ENCODE peak calls at places on chromosomes 3 and 15, in six cellular contexts. V is A549, M is HepG2, H is GM12878, F is IMR-90, C is K562. B is an unnamed sample.

GRCh38 chr3:179148446-179149238 is 485 bp downstream of the PIK3CA start:
- DNase-seq in M (peak; percentile 7), H (no peak), V (peak; percentile 18), F (peak; percentile 28), C (peak; percentile 62), B (peak; percentile 19)

GRCh38 chr3:176430244-176430893 is 766.9 kb downstream of the TBL1XR1 start:
- DNase-seq in H (no peak), F (peak; percentile 76), M (peak; percentile 8), V (peak; percentile 29), C (peak; percentile 11), B (peak; percentile 31)

GRCh38 chr3:72492240-72492639 is 356.0 kb downstream of the SHQ1 start:
- DNase-seq in H (no peak), F (peak; percentile 92), M (no peak), V (no peak), C (no peak), B (no peak)

GRCh38 chr3:29484633-29485032 is 203.8 kb downstream of the RBMS3 start:
- DNase-seq in C (no peak), H (no peak), F (no peak), V (no peak), M (no peak), B (no peak)

GRCh38 chr3:85576091-85576690 is 617.4 kb downstream of the CADM2 start:
- DNase-seq in V (peak; percentile 69), F (peak; percentile 55), C (peak; percentile 72), H (no peak), M (peak; percentile 44), B (peak; percentile 49)

GRCh38 chr15:84859143-84859542 is 25.3 kb upstream of the SLC28A1 start:
- DNase-seq in V (no peak), C (no peak), H (no peak), M (no peak), F (no peak), B (no peak)

GRCh38 chr15:92781925-92782453 is 118.1 kb upstream of the CHD2 start:
- DNase-seq in H (no peak), C (no peak), V (no peak), M (no peak), F (no peak), B (no peak)

GRCh38 chr3:172595648-172596393 is 72.6 kb upstream of the TNFSF10 start:
- DNase-seq in M (peak; percentile 63), V (peak; percentile 46), C (peak; percentile 61), H (peak; percentile 60), F (peak; percentile 40), B (peak; percentile 54)

GRCh38 chr3:14555835-14556234 is 15.7 kb upstream of the GRIP2 start:
- DNase-seq in V (no peak), M (no peak), H (no peak), C (no peak), F (no peak), B (no peak)

GRCh38 chr15:96411056-96412031 is 80.8 kb downstream of the NR2F2 start:
- DNase-seq in C (no peak), M (no peak), F (no peak), H (no peak), V (no peak), B (no peak)

GRCh38 chr15:85761635-85762034 is 33.1 kb downstream of the KLHL25 start:
- DNase-seq in F (peak; percentile 67), H (no peak), M (no peak), C (no peak), V (no peak), B (no peak)

GRCh38 chr3:127590282-127590592 is 296 bp downstream of the TPRA1 start:
- DNase-seq in F (no peak), M (no peak), C (no peak), V (no peak), H (no peak), B (no peak)

GRCh38 chr3:102230057-102230456 is 204.8 kb upstream of the ZPLD1 start:
- DNase-seq in C (no peak), F (no peak), H (no peak), V (no peak), M (no peak), B (no peak)

GRCh38 chr3:71356272-71356671 is 227.3 kb downstream of the FOXP1 start:
- DNase-seq in H (no peak), F (no peak), C (no peak), M (no peak), V (no peak), B (no peak)

GRCh38 chr3:127671523-127672428 is 976 bp upstream of the ABTB1 start:
- DNase-seq in C (peak; percentile 13), H (no peak), M (no peak), V (no peak), F (no peak), B (no peak)

GRCh38 chr3:124771083-124771445 is 40.8 kb downstream of the UMPS start:
- DNase-seq in F (no peak), M (no peak), C (no peak), H (peak; percentile 53), V (no peak), B (no peak)

GRCh38 chr3:185727873-185728272 is 97.0 kb downstream of the IGF2BP2 start:
- DNase-seq in V (no peak), F (no peak), H (no peak), M (no peak), C (no peak), B (no peak)
- TF ChIP-seq BHLHE40 in V (no peak), F (no peak), H (no peak), M (no peak), C (no peak), B (no peak)

GRCh38 chr15:53068671-53069070 is 278.5 kb upstream of the ONECUT1 start:
- DNase-seq in H (no peak), F (no peak), V (no peak), M (no peak), C (no peak), B (no peak)

GRCh38 chr15:53074221-53074620 is 284.1 kb upstream of the ONECUT1 start:
- DNase-seq in H (no peak), V (no peak), C (no peak), M (no peak), F (no peak), B (no peak)

DNA sequence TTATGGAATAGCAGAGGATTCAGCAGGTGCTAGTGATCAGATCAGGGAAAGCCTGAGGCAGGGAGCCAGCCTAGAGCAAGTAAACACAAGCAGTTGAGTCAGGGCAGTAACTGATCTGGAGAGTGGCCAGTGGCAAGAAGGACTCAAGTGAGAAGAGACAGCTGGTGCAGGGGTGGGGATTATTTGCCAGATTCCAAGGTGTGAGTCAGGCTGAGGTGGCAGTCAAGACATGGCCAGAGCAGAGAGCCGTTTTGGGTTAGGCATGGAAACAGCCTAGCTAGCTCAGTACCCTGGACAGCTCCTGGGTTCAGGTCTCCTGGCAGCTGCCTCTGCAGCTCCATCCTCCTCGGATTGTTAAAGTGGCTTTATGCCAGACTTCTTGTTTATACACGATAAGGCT is 281.9 kb upstream of the ONECUT1 start:
- DNase-seq in H (no peak), V (peak; percentile 88), M (peak; percentile 35), F (peak; percentile 8), C (peak; percentile 12), B (peak; percentile 28)
- TF ChIP-seq BHLHE40 in H (no peak), V (no peak), M (no peak), F (no peak), C (no peak), B (no peak)

DNA sequence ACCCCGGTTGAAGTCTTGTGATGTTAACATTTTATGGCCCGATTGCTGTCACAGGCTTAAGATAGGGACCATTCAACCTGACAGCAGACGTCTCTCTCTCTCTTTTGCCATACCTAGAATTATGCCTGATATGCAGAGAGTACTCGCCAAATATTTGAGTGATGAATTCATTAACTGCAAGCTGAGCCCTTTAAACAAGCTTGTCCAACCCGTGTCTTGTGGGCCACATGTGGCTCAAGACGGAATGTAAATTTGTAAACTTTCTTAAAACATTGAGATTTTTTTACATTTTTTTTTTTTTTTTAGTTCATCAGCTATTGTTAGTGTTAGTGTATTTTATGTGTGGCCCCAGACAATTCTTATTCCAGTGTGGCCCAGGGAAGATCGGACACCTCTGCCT is 217.3 kb downstream of the THSD4 start:
- DNase-seq in V (no peak), F (peak; percentile 89), C (no peak), M (no peak), H (no peak), B (no peak)
- TF ChIP-seq BHLHE40 in V (no peak), F (peak; percentile 37), C (no peak), M (no peak), H (no peak), B (no peak)

GRCh38 chr3:20066848-20067617 is 26.8 kb downstream of the KAT2B start:
- DNase-seq in F (no peak), C (no peak), V (no peak), H (no peak), M (no peak), B (no peak)
- TF ChIP-seq BHLHE40 in F (no peak), C (no peak), V (no peak), H (no peak), M (no peak), B (no peak)

GRCh38 chr3:131174752-131175151 is 148.1 kb downstream of the NEK11 start:
- DNase-seq in V (no peak), H (peak; percentile 27), M (no peak), C (no peak), F (no peak), B (no peak)
- TF ChIP-seq BHLHE40 in V (no peak), H (no peak), M (no peak), C (no peak), F (no peak), B (no peak)